ENCODE peak calls at places on chromosomes 3 and 15, in seven cellular contexts. D is H4; A is right cardiac atrium; Z is NCI-H1048; Y is heart left ventricle; C is stimulated activated CD4-positive, alpha-beta T cell treated with anti-CD3 and anti-CD28 coated beads, TNF-alpha, amount 100 ng/mL, for 24 hours; R is iPS-NIHi11. P is an unnamed sample.
A peak's percentile ranks its signal among the peaks of the same experiment; 100 is the strongest.

GRCh38 chr3:15439476-15439875 is 12.1 kb downstream of the EAF1 start:
- DNase-seq in D (no peak), A (no peak), Z (no peak), Y (no peak), C (no peak), R (no peak), P (peak; percentile 46)

GRCh38 chr15:89964555-89964954 is 36.6 kb upstream of the ZNF710 start:
- DNase-seq in D (no peak), A (no peak), Z (no peak), Y (no peak), C (no peak), R (no peak), P (no peak)

GRCh38 chr3:132788299-132788698 is 66.1 kb upstream of the NPHP3 start:
- DNase-seq in D (peak; percentile 40), A (no peak), Z (no peak), Y (no peak), C (no peak), R (no peak), P (no peak)

GRCh38 chr15:75801859-75802593 is 41.2 kb upstream of the UBE2Q2 start:
- DNase-seq in D (peak; percentile 64), A (peak; percentile 85), Z (peak; percentile 33), Y (peak; percentile 84), C (peak; percentile 67), R (peak; percentile 97), P (peak; percentile 83)

GRCh38 chr3:65080432-65080831 is 392.6 kb upstream of the ADAMTS9 start:
- DNase-seq in D (peak; percentile 6), A (no peak), Z (no peak), Y (peak; percentile 37), C (no peak), R (no peak), P (peak; percentile 2)

GRCh38 chr3:31635586-31635985 is 102.9 kb downstream of the STT3B start:
- DNase-seq in D (no peak), A (no peak), Z (no peak), Y (no peak), C (no peak), R (no peak), P (no peak)

GRCh38 chr15:86062646-86063193 is 17.0 kb upstream of the AGBL1 start:
- DNase-seq in D (no peak), A (no peak), Z (no peak), Y (no peak), C (no peak), R (no peak), P (no peak)

GRCh38 chr3:42684632-42685362 is 540 bp upstream of the KLHL40 start:
- DNase-seq in D (no peak), A (no peak), Z (no peak), Y (no peak), C (no peak), R (no peak), P (no peak)

GRCh38 chr3:175585898-175586297 is 726.8 kb downstream of the NAALADL2 start:
- DNase-seq in D (peak; percentile 41), A (no peak), Z (no peak), Y (no peak), C (no peak), R (no peak), P (peak; percentile 56)

GRCh38 chr3:99730870-99731269 is 86.8 kb upstream of the CMSS1 start:
- DNase-seq in D (no peak), A (no peak), Z (no peak), Y (no peak), C (no peak), R (no peak), P (no peak)

GRCh38 chr3:158713094-158713499 is 19.2 kb downstream of the RARRES1 start:
- DNase-seq in D (peak; percentile 41), A (peak; percentile 78), Z (no peak), Y (peak; percentile 59), C (no peak), R (peak; percentile 33), P (peak; percentile 79)

GRCh38 chr15:82014989-82015388 is 30.8 kb downstream of the MEX3B start:
- DNase-seq in D (no peak), A (no peak), Z (no peak), Y (no peak), C (no peak), R (no peak), P (peak; percentile 33)

GRCh38 chr15:61339526-61339925 is 110.4 kb upstream of the RORA start:
- DNase-seq in D (no peak), A (no peak), Z (no peak), Y (no peak), C (no peak), R (no peak), P (no peak)

GRCh38 chr3:15800327-15800726 is 2.5 kb upstream of the ANKRD28 start:
- DNase-seq in D (no peak), A (no peak), Z (no peak), Y (no peak), C (no peak), R (no peak), P (no peak)

GRCh38 chr3:47781326-47781684 is 388 bp downstream of the SMARCC1 start:
- DNase-seq in D (no peak), A (peak; percentile 69), Z (no peak), Y (peak; percentile 69), C (peak; percentile 29), R (peak; percentile 82), P (peak; percentile 55)

GRCh38 chr15:49423021-49423420 is at the start of gene FGF7:
- DNase-seq in D (no peak), A (no peak), Z (peak; percentile 51), Y (no peak), C (no peak), R (no peak), P (no peak)

P was measured in Daoy.